ENCODE peak calls at places on chromosome 21, in eight cellular contexts. H, Y, W, V, U, N, I and O are unnamed samples.

GRCh38 chr21:45424854-45425795 is 20.2 kb downstream of the COL18A1 start:
- DNase-seq in H (no peak), Y (no peak), W (no peak), V (no peak), U (no peak), N (no peak), I (no peak), O (no peak)

GRCh38 chr21:45981154-45981606 is 390 bp upstream of the COL6A1 start:
- DNase-seq in H (peak), Y (peak), W (peak), V (peak), U (peak), N (peak), I (peak), O (peak)

GRCh38 chr21:19557046-19557445 is 1153.5 kb upstream of the TMPRSS15 start:
- DNase-seq in H (no peak), Y (peak), W (no peak), V (no peak), U (no peak), N (no peak), I (no peak), O (no peak)

GRCh38 chr21:46189213-46189958 is 5.1 kb upstream of the SPATC1L start:
- DNase-seq in H (peak), Y (no peak), W (peak), V (peak), U (no peak), N (no peak), I (no peak), O (peak)

GRCh38 chr21:38358666-38359065 is 101.9 kb downstream of the KCNJ15 start:
- DNase-seq in H (no peak), Y (no peak), W (no peak), V (no peak), U (no peak), N (no peak), I (no peak), O (no peak)

GRCh38 chr21:32412998-32413504 is 545 bp downstream of the EVA1C start:
- DNase-seq in H (no peak), Y (no peak), W (peak), V (no peak), U (no peak), N (peak), I (peak), O (no peak)

GRCh38 chr21:38813554-38813953 is 7.8 kb downstream of the ETS2 start:
- DNase-seq in H (no peak), Y (no peak), W (no peak), V (no peak), U (no peak), N (no peak), I (no peak), O (no peak)

GRCh38 chr21:36478941-36479340 is 981 bp downstream of the CLDN14 start:
- DNase-seq in H (no peak), Y (no peak), W (peak), V (no peak), U (no peak), N (no peak), I (peak), O (peak)

GRCh38 chr21:33238146-33238545 is 8.4 kb downstream of the IFNAR2 start:
- DNase-seq in H (no peak), Y (peak), W (no peak), V (no peak), U (no peak), N (no peak), I (no peak), O (no peak)

GRCh38 chr21:33948951-33949444 is 33.4 kb upstream of the ATP5PO start:
- DNase-seq in H (no peak), Y (no peak), W (no peak), V (no peak), U (no peak), N (no peak), I (no peak), O (no peak)

GRCh38 chr21:45308211-45309068 is 20.7 kb upstream of the POFUT2 start:
- DNase-seq in H (peak), Y (no peak), W (no peak), V (no peak), U (no peak), N (no peak), I (no peak), O (peak)

GRCh38 chr21:46056450-46056903 is 41.4 kb upstream of the COL6A2 start:
- DNase-seq in H (peak), Y (no peak), W (no peak), V (no peak), U (no peak), N (no peak), I (peak), O (peak)

GRCh38 chr21:25881524-25882376 is 147.0 kb downstream of the GABPA start:
- DNase-seq in H (peak), Y (peak), W (peak), V (peak), U (peak), N (peak), I (peak), O (peak)

GRCh38 chr21:25176637-25177412 is 430.5 kb downstream of the MRPL39 start:
- DNase-seq in H (no peak), Y (no peak), W (no peak), V (no peak), U (no peak), N (peak), I (no peak), O (peak)

GRCh38 chr21:17848228-17848627 is 29.1 kb upstream of the C21orf91 start:
- DNase-seq in H (peak), Y (no peak), W (no peak), V (no peak), U (no peak), N (peak), I (no peak), O (peak)

GRCh38 chr21:46622226-46622625 is 13.2 kb upstream of the PRMT2 start:
- DNase-seq in H (peak), Y (no peak), W (peak), V (no peak), U (no peak), N (no peak), I (peak), O (no peak)

GRCh38 chr21:45818276-45818903 is 163.2 kb upstream of the COL6A1 start:
- DNase-seq in H (peak), Y (no peak), W (no peak), V (no peak), U (no peak), N (peak), I (no peak), O (peak)

GRCh38 chr21:44940116-44940631 is 345 bp downstream of the SLX9 start:
- DNase-seq in H (no peak), Y (peak), W (peak), V (no peak), U (no peak), N (no peak), I (peak), O (no peak)

GRCh38 chr21:31176080-31176551 is 137.8 kb upstream of the KRTAP19-8 start:
- DNase-seq in H (no peak), Y (no peak), W (peak), V (no peak), U (no peak), N (no peak), I (no peak), O (no peak)

GRCh38 chr21:45325206-45326168 is 37.8 kb upstream of the POFUT2 start:
- DNase-seq in H (no peak), Y (no peak), W (no peak), V (no peak), U (no peak), N (no peak), I (no peak), O (no peak)

GRCh38 chr21:19218163-19218562 is 814.6 kb upstream of the TMPRSS15 start:
- DNase-seq in H (no peak), Y (no peak), W (no peak), V (no peak), U (no peak), N (no peak), I (no peak), O (no peak)

GRCh38 chr21:40143822-40144525 is 276.7 kb downstream of the PCP4 start:
- DNase-seq in H (peak), Y (peak), W (peak), V (peak), U (peak), N (peak), I (peak), O (peak)

GRCh38 chr21:10418649-10419048 is 102.7 kb upstream of the TPTE start:
- DNase-seq in H (no peak), Y (no peak), W (no peak), V (no peak), U (no peak), N (no peak), I (no peak), O (no peak)

GRCh38 chr21:36701912-36702621 is 3.2 kb downstream of the SIM2 start:
- DNase-seq in H (no peak), Y (no peak), W (no peak), V (no peak), U (no peak), N (peak), I (peak), O (no peak)

GRCh38 chr21:36419996-36420395 is 34.8 kb downstream of the CHAF1B start:
- DNase-seq in H (peak), Y (peak), W (peak), V (peak), U (peak), N (peak), I (peak), O (peak)

GRCh38 chr21:44930543-44930981 is 9.3 kb upstream of the SLX9 start:
- DNase-seq in H (no peak), Y (no peak), W (no peak), V (no peak), U (no peak), N (peak), I (no peak), O (no peak)

GRCh38 chr21:37367758-37368535 is 1.4 kb downstream of the DYRK1A start:
- DNase-seq in H (peak), Y (peak), W (peak), V (no peak), U (no peak), N (peak), I (peak), O (peak)

GRCh38 chr21:37087188-37087587 is 14.1 kb downstream of the TTC3 start:
- DNase-seq in H (peak), Y (no peak), W (peak), V (no peak), U (peak), N (peak), I (peak), O (peak)

GRCh38 chr21:35102488-35103407 is 53.6 kb upstream of the RUNX1 start:
- DNase-seq in H (no peak), Y (no peak), W (no peak), V (peak), U (no peak), N (no peak), I (no peak), O (no peak)

GRCh38 chr21:35909456-35910178 is 150.7 kb downstream of the SETD4 start:
- DNase-seq in H (no peak), Y (no peak), W (no peak), V (peak), U (no peak), N (peak), I (peak), O (peak)

GRCh38 chr21:26909972-26910371 is 56.9 kb downstream of the ADAMTS5 start:
- DNase-seq in H (peak), Y (no peak), W (no peak), V (no peak), U (no peak), N (peak), I (peak), O (no peak)
- TF ChIP-seq CTCF in H (peak), Y (no peak), W (no peak), V (no peak), U (no peak), N (peak), I (peak), O (no peak)

DNA sequence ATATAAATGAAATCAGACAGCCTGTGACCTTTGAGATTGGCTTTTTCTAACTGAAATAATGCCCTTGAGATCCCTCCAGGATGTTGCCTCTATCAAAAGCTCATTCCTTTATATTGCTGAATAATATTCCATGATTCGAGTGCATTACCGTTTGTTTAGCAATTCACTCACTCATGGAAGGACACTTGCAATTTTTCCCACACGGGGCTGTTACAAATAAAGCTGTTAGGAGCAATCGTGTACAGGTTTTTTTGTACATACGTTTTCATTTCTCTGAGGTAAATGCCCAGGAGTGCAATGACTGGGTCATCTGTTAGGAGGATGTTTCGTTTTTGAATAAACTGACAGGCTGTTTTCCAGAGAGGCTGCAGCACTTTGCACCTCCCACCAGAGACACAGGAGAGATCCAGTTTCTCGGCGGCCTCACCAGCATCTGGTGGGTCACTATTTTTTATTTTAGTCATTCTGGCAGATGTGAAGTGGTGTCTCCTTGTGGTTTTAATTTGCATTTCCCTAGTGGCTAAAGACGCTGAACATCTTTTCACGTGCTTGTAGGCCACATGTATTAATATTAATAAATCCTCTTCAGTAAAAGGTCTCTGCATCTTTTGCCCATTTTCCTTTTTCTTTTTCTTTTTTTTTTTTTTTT is 11.0 kb downstream of the PRDM15 start:
- DNase-seq in H (no peak), Y (peak), W (no peak), V (no peak), U (no peak), N (no peak), I (no peak), O (peak)
- H2AFZ ChIP-seq in H (no peak), Y (peak), W (no peak), V (no peak), U (no peak), N (no peak), I (no peak), O (no peak)

DNA sequence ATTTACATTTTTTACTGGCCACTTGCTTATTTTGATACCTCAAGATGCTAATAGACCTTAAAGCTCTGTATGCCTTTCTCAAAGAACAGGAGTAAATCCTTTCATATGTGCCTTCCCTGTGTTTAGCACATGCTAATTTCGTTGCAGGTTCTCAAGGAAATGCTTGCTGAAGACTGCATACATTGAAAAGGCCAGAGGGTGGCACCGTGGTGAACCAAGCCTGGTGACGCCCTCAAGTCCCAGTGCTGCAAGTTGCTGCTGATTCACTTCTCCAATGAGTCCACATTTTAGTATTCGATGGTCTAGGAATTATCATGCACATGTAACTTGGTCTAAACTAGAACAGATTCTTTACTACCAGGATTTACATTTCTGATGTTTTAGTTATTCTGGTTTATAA is 94.1 kb downstream of the CLDN17 start:
- DNase-seq in H (peak), Y (peak), W (no peak), V (no peak), U (no peak), N (peak), I (peak), O (no peak)
- TF ChIP-seq CTCF in H (peak), Y (peak), W (no peak), V (peak), U (no peak), N (peak), I (peak), O (peak)

GRCh38 chr21:22019766-22020165 is 1021.6 kb downstream of the NCAM2 start:
- DNase-seq in H (no peak), Y (no peak), W (no peak), V (no peak), U (no peak), N (peak), I (no peak), O (no peak)
- H2AFZ ChIP-seq in H (peak), Y (no peak), W (no peak), V (no peak), U (no peak), N (peak), I (peak), O (no peak)

GRCh38 chr21:43907751-43908150 is 42.7 kb downstream of the AGPAT3 start:
- DNase-seq in H (no peak), Y (no peak), W (no peak), V (no peak), U (no peak), N (no peak), I (no peak), O (no peak)

GRCh38 chr21:43906585-43907370 is 41.8 kb downstream of the AGPAT3 start:
- DNase-seq in H (no peak), Y (no peak), W (no peak), V (no peak), U (no peak), N (no peak), I (no peak), O (no peak)

GRCh38 chr21:43905726-43906455 is 40.9 kb downstream of the AGPAT3 start:
- DNase-seq in H (no peak), Y (no peak), W (no peak), V (no peak), U (no peak), N (no peak), I (no peak), O (no peak)

GRCh38 chr21:43909736-43910455 is 44.9 kb downstream of the AGPAT3 start:
- DNase-seq in H (no peak), Y (no peak), W (no peak), V (no peak), U (no peak), N (no peak), I (no peak), O (no peak)

GRCh38 chr21:43908167-43908566 is 43.1 kb downstream of the AGPAT3 start:
- DNase-seq in H (no peak), Y (no peak), W (no peak), V (no peak), U (no peak), N (no peak), I (no peak), O (no peak)
- TF ChIP-seq CTCF in H (no peak), Y (no peak), W (no peak), V (no peak), U (no peak), N (no peak), I (no peak), O (no peak)